ENCODE peak calls at places on chromosomes 16 and 17, in five cellular contexts. D, L, T, M and Q are unnamed samples.
A peak's percentile ranks its signal among the peaks of the same experiment; 100 is the strongest.

GRCh38 chr16:54934536-54935410 is 4.1 kb downstream of the IRX5 start:
- DNase-seq in D (no peak), L (no peak), T (no peak), M (peak; percentile 24), Q (no peak)

GRCh38 chr16:20849587-20850390 is 43.5 kb downstream of the REXO5 start:
- DNase-seq in D (peak; percentile 60), L (peak; percentile 74), T (peak; percentile 82), M (peak; percentile 76), Q (peak; percentile 58)

GRCh38 chr17:80706454-80706853 is 161.8 kb downstream of the RPTOR start:
- DNase-seq in D (no peak), L (no peak), T (no peak), M (no peak), Q (no peak)

GRCh38 chr17:79919164-79919585 is 79.9 kb upstream of the CBX4 start:
- DNase-seq in D (no peak), L (peak; percentile 95), T (peak; percentile 84), M (no peak), Q (no peak)

GRCh38 chr17:56108811-56109284 is 44.4 kb upstream of the ANKFN1 start:
- DNase-seq in D (no peak), L (no peak), T (no peak), M (no peak), Q (no peak)

GRCh38 chr17:58229384-58229783 is 9.0 kb upstream of the LPO start:
- DNase-seq in D (no peak), L (no peak), T (no peak), M (no peak), Q (no peak)

GRCh38 chr17:70041061-70041460 is 34.0 kb upstream of the KCNJ16 start:
- DNase-seq in D (no peak), L (no peak), T (no peak), M (no peak), Q (no peak)

GRCh38 chr16:51938861-51939260 is 608.1 kb downstream of the TOX3 start:
- DNase-seq in D (no peak), L (no peak), T (no peak), M (no peak), Q (no peak)

GRCh38 chr17:3385869-3386816 is at the start of gene OR3A2:
- DNase-seq in D (peak; percentile 55), L (no peak), T (no peak), M (peak; percentile 43), Q (no peak)

GRCh38 chr17:49519781-49520180 is 24.7 kb downstream of the NGFR start:
- DNase-seq in D (no peak), L (no peak), T (no peak), M (no peak), Q (no peak)

GRCh38 chr17:82126479-82127314 is 28.7 kb upstream of the FASN start:
- DNase-seq in D (peak; percentile 91), L (no peak), T (no peak), M (peak; percentile 73), Q (no peak)

GRCh38 chr17:82080048-82080788 is 14.6 kb upstream of the DUS1L start:
- DNase-seq in D (no peak), L (no peak), T (no peak), M (no peak), Q (no peak)

GRCh38 chr16:88387941-88388627 is 5.3 kb downstream of the ZNF469 start:
- DNase-seq in D (no peak), L (peak; percentile 81), T (no peak), M (no peak), Q (no peak)

GRCh38 chr16:51465026-51465425 is 314.0 kb upstream of the SALL1 start:
- DNase-seq in D (no peak), L (no peak), T (no peak), M (no peak), Q (peak; percentile 2)

GRCh38 chr17:60993497-60993896 is 315.8 kb downstream of the BCAS3 start:
- DNase-seq in D (no peak), L (peak; percentile 41), T (no peak), M (no peak), Q (no peak)

GRCh38 chr16:2919511-2920255 is 8.0 kb downstream of the FLYWCH1 start:
- DNase-seq in D (peak; percentile 70), L (peak; percentile 74), T (peak; percentile 65), M (peak; percentile 63), Q (peak; percentile 65)

GRCh38 chr16:88130016-88130415 is 178.8 kb downstream of the BANP start:
- DNase-seq in D (no peak), L (no peak), T (no peak), M (no peak), Q (no peak)

GRCh38 chr16:57590654-57591085 is 37.8 kb upstream of the ADGRG1 start:
- DNase-seq in D (no peak), L (peak; percentile 85), T (no peak), M (no peak), Q (peak; percentile 45)